ENCODE peak calls at places on chromosome 3, in four cellular contexts. R is H9, K is IMR-90, Q is H1. P is an unnamed sample. For H3K4me1, the result is how much of the 10 kb centered on the place peaks cover.

GRCh38 chr3:44241706-44242105 is at the start of gene TOPAZ1:
- DNase-seq in R (no peak), K (no peak), Q (no peak), P (no peak)

GRCh38 chr3:42705962-42706585 is 3.5 kb upstream of the HHATL start:
- DNase-seq in R (peak), K (no peak), Q (no peak), P (no peak)

GRCh38 chr3:42442640-42443039 is 32.2 kb upstream of the LYZL4 start:
- DNase-seq in R (peak), K (no peak), Q (no peak), P (peak)

GRCh38 chr3:11583226-11583625 is 60.5 kb downstream of the VGLL4 start:
- DNase-seq in R (no peak), K (peak), Q (no peak), P (no peak)

GRCh38 chr3:111747490-111747889 is 111.6 kb upstream of the PHLDB2 start:
- DNase-seq in R (no peak), K (peak), Q (no peak), P (no peak)

GRCh38 chr3:60935709-60936108 is 315.5 kb downstream of the FHIT start:
- DNase-seq in R (no peak), K (peak), Q (no peak), P (no peak)

GRCh38 chr3:30222436-30222835 is 384.0 kb upstream of the TGFBR2 start:
- DNase-seq in R (no peak), K (no peak), Q (no peak), P (no peak)

GRCh38 chr3:113516115-113516505 is 1.2 kb upstream of the SPICE1 start:
- DNase-seq in R (no peak), K (no peak), Q (no peak), P (no peak)

GRCh38 chr3:14434541-14435151 is 32.2 kb downstream of the SLC6A6 start:
- DNase-seq in R (no peak), K (no peak), Q (no peak), P (no peak)

GRCh38 chr3:14435175-14436011 is 33.0 kb downstream of the SLC6A6 start:
- DNase-seq in R (no peak), K (no peak), Q (no peak), P (peak)

GRCh38 chr3:14438929-14439328 is 36.5 kb downstream of the SLC6A6 start:
- DNase-seq in R (no peak), K (no peak), Q (no peak), P (no peak)

GRCh38 chr3:14438262-14438661 is 35.9 kb downstream of the SLC6A6 start:
- DNase-seq in R (no peak), K (no peak), Q (no peak), P (no peak)

GRCh38 chr3:14436954-14437281 is 34.5 kb downstream of the SLC6A6 start:
- DNase-seq in R (no peak), K (no peak), Q (no peak), P (no peak)
- H3K4me1 ChIP-seq in R (under half), K (under half), Q (under half), P (under half)

DNA sequence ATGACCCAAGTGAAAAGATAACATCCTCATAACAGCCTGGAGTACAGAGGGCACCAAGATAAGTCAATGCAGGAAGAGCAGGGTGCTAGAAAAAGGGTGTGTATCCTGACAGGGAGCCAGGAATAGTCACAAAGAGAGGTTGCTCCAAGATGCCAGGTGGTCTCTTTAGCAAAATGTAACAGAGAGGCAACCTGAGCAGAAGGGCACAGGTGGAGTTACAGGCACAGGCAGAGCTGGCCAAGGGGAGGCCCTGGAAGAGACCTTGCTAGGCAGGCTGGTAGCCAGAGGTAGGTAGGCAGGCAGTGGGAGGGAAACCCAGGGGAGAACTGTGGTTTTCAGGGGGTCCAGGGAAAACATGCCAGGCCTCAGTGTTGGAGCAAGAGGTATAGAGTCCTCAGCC is 277.4 kb downstream of the ERC2 start:
- DNase-seq in R (no peak), K (no peak), Q (no peak), P (no peak)
- H3K18ac ChIP-seq in R (no peak), K (no peak), Q (no peak), P (no peak)

GRCh38 chr3:48226959-48227358 is 3.7 kb downstream of the CAMP start:
- DNase-seq in R (no peak), K (no peak), Q (no peak), P (no peak)

GRCh38 chr3:48233542-48233941 is 7.4 kb upstream of the ZNF589 start:
- DNase-seq in R (no peak), K (no peak), Q (no peak), P (no peak)

GRCh38 chr3:48236531-48236930 is 4.4 kb upstream of the ZNF589 start:
- DNase-seq in R (no peak), K (no peak), Q (no peak), P (no peak)

GRCh38 chr3:48232232-48232631 is 8.7 kb upstream of the ZNF589 start:
- DNase-seq in R (no peak), K (no peak), Q (no peak), P (no peak)

GRCh38 chr3:48232734-48233133 is 8.2 kb upstream of the ZNF589 start:
- DNase-seq in R (peak), K (peak), Q (peak), P (peak)
- H4K5ac ChIP-seq in R (no peak), K (peak), Q (no peak), P (no peak)

GRCh38 chr3:198097048-198097447 is 137.0 kb downstream of the LMLN start:
- DNase-seq in R (no peak), K (no peak), Q (no peak), P (no peak)
- H3K4me1 ChIP-seq in R (under half), K (under half), Q (under half), P (under half)

GRCh38 chr3:106822204-106822603 is 555.0 kb upstream of the CCDC54 start:
- DNase-seq in R (no peak), K (no peak), Q (no peak), P (no peak)
- H3K18ac ChIP-seq in R (no peak), K (no peak), Q (no peak), P (no peak)

GRCh38 chr3:138949445-138950005 is 2.5 kb downstream of the FOXL2NB start:
- DNase-seq in R (peak), K (no peak), Q (no peak), P (no peak)
- H4K5ac ChIP-seq in R (no peak), K (no peak), Q (no peak), P (no peak)

DNA sequence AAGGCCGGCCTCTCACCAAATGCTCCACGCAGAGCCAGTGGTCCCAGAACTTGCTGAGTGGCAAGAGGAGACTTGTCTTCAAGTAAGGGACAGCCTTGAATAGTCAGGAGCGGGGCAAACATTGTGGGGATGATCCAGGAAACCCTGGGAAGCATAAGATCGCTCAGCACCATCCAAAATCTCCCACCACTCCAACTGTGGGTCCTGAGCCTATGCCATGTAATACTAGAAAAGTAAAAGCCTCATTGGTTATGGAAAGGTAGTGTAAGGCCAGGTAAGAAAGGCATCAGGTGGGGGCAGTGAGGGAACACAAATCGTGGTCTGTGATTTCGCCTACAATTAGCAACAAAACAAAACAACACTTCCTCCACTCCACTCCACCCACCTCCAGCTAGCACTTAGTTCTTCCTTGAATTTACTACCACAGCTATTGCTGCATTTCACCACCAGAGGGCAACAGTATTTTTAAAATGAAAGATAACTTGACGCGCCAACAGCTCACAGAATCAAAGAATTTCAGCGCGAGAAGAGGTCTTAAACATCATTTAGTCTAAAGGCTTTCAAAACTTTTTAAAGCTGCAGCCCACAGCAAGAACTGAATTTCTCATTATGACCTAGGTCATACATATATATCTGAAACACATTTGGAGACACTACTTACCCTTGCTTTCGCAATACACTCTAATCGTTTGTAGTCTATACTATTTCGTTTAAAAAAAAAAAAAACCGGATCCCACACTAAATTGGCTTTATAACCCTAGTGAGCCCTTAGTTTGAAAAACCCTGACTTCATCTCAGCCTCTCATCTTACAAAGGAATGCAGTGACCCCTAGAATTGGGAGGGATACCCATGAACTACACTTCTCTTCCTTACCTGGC is 4.5 kb downstream of the RARRES1 start:
- DNase-seq in R (peak), K (peak), Q (no peak), P (peak)
- H3K4me1 ChIP-seq in R (under half), K (under half), Q (under half), P (under half)

DNA sequence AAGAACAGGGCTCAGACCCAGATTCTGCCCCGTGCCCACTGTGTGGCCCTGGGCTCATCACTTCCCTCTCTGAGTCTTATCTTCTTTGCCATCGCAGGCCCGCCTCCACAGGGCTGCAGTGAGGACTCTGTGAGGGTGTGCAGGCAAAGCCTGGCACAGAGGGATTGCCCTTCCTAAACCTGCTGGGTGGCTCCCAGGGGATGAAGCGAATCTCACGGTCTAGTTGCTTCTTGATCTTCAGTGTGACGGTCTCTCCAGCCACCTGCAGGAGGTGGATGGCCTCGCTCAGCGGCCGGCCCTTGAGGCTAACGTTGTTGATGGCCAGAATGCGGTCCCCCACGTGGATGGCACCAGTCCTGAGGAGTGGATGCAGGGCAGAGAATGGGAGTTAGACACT is 32.8 kb downstream of the GRIP2 start:
- DNase-seq in R (peak), K (no peak), Q (no peak), P (no peak)
- H3K18ac ChIP-seq in R (no peak), K (no peak), Q (no peak), P (no peak)

DNA sequence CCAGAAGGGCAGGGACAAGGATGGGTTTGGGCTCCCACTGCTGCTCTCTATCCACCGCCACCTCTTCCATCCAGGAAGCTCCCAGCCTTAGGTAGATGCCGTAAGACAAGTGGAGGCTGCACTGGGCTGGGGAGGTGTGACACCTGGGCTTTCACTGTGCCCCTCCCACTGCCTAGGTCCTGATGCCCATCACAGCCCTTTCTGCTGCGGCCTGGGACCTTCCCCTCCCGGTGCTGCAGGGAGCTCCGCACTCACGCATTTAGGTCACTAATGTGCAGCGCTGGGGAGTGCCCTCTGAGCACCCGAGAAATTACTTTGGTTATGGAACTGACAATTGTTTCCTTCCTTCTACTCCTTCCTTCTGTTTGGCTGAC is 850 bp downstream of the LTF start:
- DNase-seq in R (peak), K (no peak), Q (no peak), P (no peak)
- H4K5ac ChIP-seq in R (no peak), K (no peak), Q (no peak), P (no peak)

GRCh38 chr3:106214641-106215040 is 345.8 kb upstream of the CBLB start:
- DNase-seq in R (no peak), K (no peak), Q (no peak), P (no peak)

GRCh38 chr3:106215047-106215446 is 346.2 kb upstream of the CBLB start:
- DNase-seq in R (no peak), K (peak), Q (no peak), P (no peak)

GRCh38 chr3:106212658-106213222 is 343.9 kb upstream of the CBLB start:
- DNase-seq in R (no peak), K (peak), Q (no peak), P (no peak)

GRCh38 chr3:106210923-106211322 is 342.1 kb upstream of the CBLB start:
- DNase-seq in R (no peak), K (no peak), Q (no peak), P (no peak)

GRCh38 chr3:106213954-106214353 is 345.1 kb upstream of the CBLB start:
- DNase-seq in R (no peak), K (no peak), Q (no peak), P (no peak)
- H3K4me1 ChIP-seq in R (under half), K (under half), Q (under half), P (under half)